ENCODE peak calls at places on chromosome X, in seven cellular contexts. A, K, D, R, N, L and G are unnamed samples.

GRCh38 chrX:48458711-48459110 is 11.3 kb downstream of the SLC38A5 start:
- DNase-seq in A (no peak), K (no peak), D (no peak), R (no peak), N (no peak), L (no peak), G (no peak)

GRCh38 chrX:17375631-17376380 is 806 bp downstream of the NHS start:
- DNase-seq in A (peak), K (peak), D (no peak), R (peak), N (no peak), L (peak), G (no peak)

GRCh38 chrX:44975666-44976263 is 102.8 kb downstream of the KDM6A start:
- DNase-seq in A (no peak), K (peak), D (no peak), R (no peak), N (no peak), L (no peak), G (no peak)

GRCh38 chrX:11792461-11793421 is 34.7 kb downstream of the MSL3 start:
- DNase-seq in A (no peak), K (no peak), D (no peak), R (no peak), N (peak), L (no peak), G (no peak)

GRCh38 chrX:24317567-24317966 is 3.7 kb upstream of the SUPT20HL2 start:
- DNase-seq in A (no peak), K (no peak), D (no peak), R (no peak), N (no peak), L (no peak), G (no peak)

GRCh38 chrX:118974088-118974907 is at the start of gene LONRF3:
- DNase-seq in A (peak), K (peak), D (peak), R (peak), N (no peak), L (peak), G (peak)

GRCh38 chrX:12984629-12985303 is 9.9 kb downstream of the TMSB4X start:
- DNase-seq in A (peak), K (peak), D (no peak), R (no peak), N (no peak), L (peak), G (peak)

GRCh38 chrX:44071847-44072545 is 98.8 kb upstream of the NDP start:
- DNase-seq in A (peak), K (peak), D (no peak), R (no peak), N (no peak), L (peak), G (no peak)

GRCh38 chrX:149490100-149490499 is 15.0 kb downstream of the IDS start:
- DNase-seq in A (peak), K (peak), D (no peak), R (no peak), N (no peak), L (no peak), G (no peak)

GRCh38 chrX:105461013-105461412 is 240.5 kb upstream of the TEX13A start:
- DNase-seq in A (peak), K (no peak), D (no peak), R (no peak), N (no peak), L (no peak), G (no peak)

GRCh38 chrX:130173190-130173895 is 1.6 kb downstream of the RAB33A start:
- DNase-seq in A (peak), K (peak), D (no peak), R (peak), N (no peak), L (peak), G (peak)

GRCh38 chrX:281166-281999 is at the start of gene PLCXD1:
- DNase-seq in A (peak), K (peak), D (peak), R (peak), N (no peak), L (peak), G (no peak)

GRCh38 chrX:47556045-47556623 is 4.9 kb upstream of the ARAF start:
- DNase-seq in A (peak), K (peak), D (no peak), R (peak), N (peak), L (peak), G (peak)

GRCh38 chrX:1443496-1444075 is 9.1 kb downstream of the ASMTL start:
- DNase-seq in A (no peak), K (no peak), D (peak), R (no peak), N (no peak), L (no peak), G (no peak)

GRCh38 chrX:68647156-68647957 is at the start of gene STARD8:
- DNase-seq in A (peak), K (peak), D (peak), R (peak), N (no peak), L (peak), G (no peak)

GRCh38 chrX:113510586-113510985 is 670.0 kb upstream of the AMOT start:
- DNase-seq in A (no peak), K (peak), D (no peak), R (no peak), N (no peak), L (no peak), G (no peak)

GRCh38 chrX:40784516-40785151 is 49.3 kb upstream of the MED14 start:
- DNase-seq in A (no peak), K (no peak), D (no peak), R (no peak), N (no peak), L (no peak), G (no peak)

GRCh38 chrX:40145001-40145631 is 47.4 kb upstream of the BCOR start:
- DNase-seq in A (no peak), K (no peak), D (peak), R (no peak), N (no peak), L (no peak), G (no peak)

GRCh38 chrX:151975228-151975593 is 735 bp upstream of the GABRE start:
- DNase-seq in A (no peak), K (no peak), D (no peak), R (no peak), N (no peak), L (no peak), G (no peak)
- H3K4me3 ChIP-seq in A (no peak), K (no peak), D (peak), R (no peak), N (no peak), L (peak), G (no peak)

GRCh38 chrX:74195120-74195519 is 108.9 kb upstream of the ZCCHC13 start:
- DNase-seq in A (no peak), K (no peak), D (no peak), R (no peak), N (no peak), L (no peak), G (no peak)

DNA sequence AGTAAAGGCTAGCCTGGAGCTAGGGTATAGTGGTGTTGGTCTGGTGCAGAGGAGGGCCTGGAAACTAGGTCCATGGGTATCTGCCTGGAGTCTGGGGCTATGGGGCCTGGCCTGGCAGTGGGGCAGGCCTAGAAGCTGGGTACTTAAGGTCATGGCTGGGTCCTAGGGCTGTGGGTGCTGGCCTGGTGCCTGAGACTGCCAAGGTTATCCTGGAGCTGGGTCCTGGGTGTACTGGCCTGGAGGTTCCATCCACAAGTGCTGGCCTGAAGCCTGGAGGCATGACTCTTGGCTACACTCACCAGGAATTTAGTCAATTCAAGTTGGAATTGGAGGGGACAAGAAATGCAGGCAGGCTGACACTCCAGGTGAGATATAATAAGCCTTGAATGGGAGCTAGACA is 108.4 kb upstream of the ZCCHC13 start:
- DNase-seq in A (no peak), K (no peak), D (no peak), R (no peak), N (no peak), L (no peak), G (no peak)
- TF ChIP-seq CTCF in A (no peak), K (no peak), D (no peak), R (no peak), N (no peak), L (no peak), G (no peak)

GRCh38 chrX:153782324-153782723 is 1.5 kb downstream of the SRPK3 start:
- DNase-seq in A (no peak), K (no peak), D (peak), R (no peak), N (no peak), L (no peak), G (peak)
- H3K4me3 ChIP-seq in A (no peak), K (no peak), D (no peak), R (no peak), N (no peak), L (no peak), G (no peak)

GRCh38 chrX:50751091-50751490 is 62.9 kb downstream of the SHROOM4 start:
- DNase-seq in A (no peak), K (no peak), D (no peak), R (no peak), N (no peak), L (no peak), G (no peak)

GRCh38 chrX:50747471-50747900 is 66.5 kb downstream of the SHROOM4 start:
- DNase-seq in A (peak), K (peak), D (peak), R (no peak), N (no peak), L (peak), G (peak)
- TF ChIP-seq CTCF in A (peak), K (peak), D (peak), R (no peak), N (peak), L (peak), G (peak)

GRCh38 chrX:111123125-111123524 is 27.1 kb downstream of the PAK3 start:
- DNase-seq in A (no peak), K (no peak), D (no peak), R (no peak), N (no peak), L (no peak), G (no peak)
- H3K4me3 ChIP-seq in A (no peak), K (no peak), D (no peak), R (no peak), N (no peak), L (no peak), G (no peak)

GRCh38 chrX:140504371-140505324 is at the start of gene SOX3:
- DNase-seq in A (no peak), K (no peak), D (no peak), R (no peak), N (no peak), L (peak), G (no peak)

GRCh38 chrX:140501940-140502468 is 2.9 kb downstream of the SOX3 start:
- DNase-seq in A (no peak), K (no peak), D (no peak), R (no peak), N (no peak), L (no peak), G (no peak)

GRCh38 chrX:140502491-140503229 is 2.2 kb downstream of the SOX3 start:
- DNase-seq in A (no peak), K (no peak), D (no peak), R (no peak), N (no peak), L (peak), G (no peak)

GRCh38 chrX:140503230-140503585 is 1.7 kb downstream of the SOX3 start:
- DNase-seq in A (no peak), K (no peak), D (no peak), R (no peak), N (no peak), L (peak), G (no peak)

GRCh38 chrX:140503714-140504351 is 1.0 kb downstream of the SOX3 start:
- DNase-seq in A (no peak), K (peak), D (no peak), R (no peak), N (no peak), L (peak), G (no peak)
- TF ChIP-seq CTCF in A (no peak), K (no peak), D (no peak), R (no peak), N (no peak), L (no peak), G (no peak)

DNA sequence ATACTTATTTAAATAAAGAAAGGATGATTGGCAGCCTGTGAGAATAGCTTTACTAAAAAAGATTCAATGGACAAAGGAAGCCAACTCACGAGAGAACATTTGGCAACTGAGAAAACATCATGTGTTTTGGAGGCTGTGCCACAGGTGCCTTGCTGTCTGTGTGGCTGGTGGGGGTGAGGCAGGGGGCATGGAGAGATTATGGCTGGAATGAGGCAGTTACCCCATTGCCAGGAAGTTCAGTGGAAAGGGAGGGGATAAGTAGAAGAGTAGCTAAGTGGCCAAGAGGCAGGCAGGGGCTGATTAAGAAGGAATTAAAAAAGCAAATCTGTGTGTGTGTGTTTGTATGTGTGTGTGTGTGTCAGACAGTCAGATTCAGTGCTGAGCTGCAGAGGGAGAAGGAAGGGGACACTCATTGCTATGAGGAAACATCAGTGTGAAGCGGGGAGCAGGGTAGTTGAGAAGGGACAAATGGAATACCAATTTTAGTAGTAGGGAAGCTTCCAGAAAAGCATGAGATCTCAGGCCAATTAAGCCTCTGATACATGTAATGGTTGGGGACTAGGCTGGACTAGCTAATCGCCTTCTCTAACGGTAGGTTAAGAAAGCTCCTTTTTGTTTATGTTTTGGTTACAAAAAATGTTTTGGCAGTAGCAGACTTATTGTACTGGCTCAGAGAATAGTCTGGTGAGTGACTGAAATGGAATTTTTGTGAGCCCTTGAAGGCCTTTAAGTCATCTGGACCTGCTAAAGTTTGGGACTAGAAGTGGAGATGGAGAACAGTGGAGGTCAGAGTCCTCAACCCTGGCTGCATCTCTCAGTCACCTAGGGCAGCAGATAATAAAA is 18.5 kb downstream of the TMEM164 start:
- DNase-seq in A (peak), K (peak), D (peak), R (peak), N (no peak), L (peak), G (no peak)
- H3K4me3 ChIP-seq in A (no peak), K (no peak), D (no peak), R (no peak), N (no peak), L (no peak), G (no peak)

GRCh38 chrX:84932814-84933213 is 70.9 kb upstream of the APOOL start:
- DNase-seq in A (no peak), K (no peak), D (no peak), R (no peak), N (no peak), L (no peak), G (no peak)

DNA sequence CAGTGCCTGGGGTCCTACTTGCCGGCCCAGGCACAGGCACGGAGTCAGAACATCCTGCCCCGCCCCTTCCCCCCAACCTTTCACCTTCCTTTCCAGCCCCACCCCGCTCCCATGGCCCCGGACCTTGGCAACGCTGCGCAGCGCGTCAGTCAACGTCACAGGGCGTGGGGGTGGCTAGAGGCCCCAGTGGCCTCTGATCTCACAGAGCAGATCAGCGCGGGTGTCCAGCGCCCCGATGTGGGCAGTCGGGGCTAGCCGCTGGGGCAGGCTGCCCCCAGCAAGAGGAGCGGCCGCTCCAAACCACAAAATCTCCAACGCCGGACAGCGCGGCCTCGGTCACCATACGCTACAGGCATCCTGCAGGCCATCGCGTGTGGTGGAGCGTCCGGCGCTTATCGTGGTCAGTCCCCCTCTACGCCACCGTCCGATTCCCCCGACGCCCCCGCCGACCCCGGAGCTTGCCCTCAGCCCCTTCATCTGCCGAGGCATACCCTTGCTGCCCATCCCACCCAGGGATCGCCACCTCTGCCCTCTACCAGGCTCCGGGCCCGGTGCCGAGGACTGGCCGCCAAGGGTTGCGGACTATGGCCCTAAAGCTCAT is 69.6 kb upstream of the APOOL start:
- DNase-seq in A (no peak), K (no peak), D (no peak), R (no peak), N (no peak), L (no peak), G (no peak)
- TF ChIP-seq CTCF in A (no peak), K (no peak), D (no peak), R (no peak), N (no peak), L (no peak), G (no peak)